ENCODE peak calls at places on chromosomes 7 and 10, in four cellular contexts. X, P, W and E are unnamed samples.

GRCh38 chr7:18792866-18793595 is 297.5 kb downstream of the HDAC9 start:
- DNase-seq in X (no peak), P (no peak), W (no peak), E (peak; percentile 52)

GRCh38 chr7:93890041-93890463 is 501 bp downstream of the TFPI2 start:
- DNase-seq in X (peak; percentile 14), P (peak; percentile 6), W (peak; percentile 50), E (peak; percentile 81)

GRCh38 chr7:2241580-2242540 is at the start of the genes MRM2 and NUDT1:
- DNase-seq in X (peak; percentile 84), P (peak; percentile 79), W (peak; percentile 91), E (peak; percentile 71)

GRCh38 chr7:69687739-69688431 is 89.6 kb downstream of the AUTS2 start:
- DNase-seq in X (no peak), P (no peak), W (no peak), E (no peak)

GRCh38 chr7:157493017-157493416 is 156.2 kb downstream of the DNAJB6 start:
- DNase-seq in X (no peak), P (peak; percentile 65), W (no peak), E (no peak)

GRCh38 chr7:4745971-4746919 is 29.2 kb upstream of the AP5Z1 start:
- DNase-seq in X (no peak), P (peak; percentile 40), W (no peak), E (peak; percentile 87)

GRCh38 chr7:3912291-3912690 is 611.2 kb downstream of the SDK1 start:
- DNase-seq in X (no peak), P (no peak), W (no peak), E (no peak)

GRCh38 chr7:33446551-33446950 is 317.2 kb downstream of the BBS9 start:
- DNase-seq in X (no peak), P (no peak), W (no peak), E (no peak)

GRCh38 chr10:49653530-49653929 is 25.9 kb upstream of the C10orf53 start:
- DNase-seq in X (no peak), P (no peak), W (no peak), E (no peak)

GRCh38 chr7:101120315-101120714 is 6.6 kb upstream of the SERPINE1 start:
- DNase-seq in X (no peak), P (no peak), W (no peak), E (no peak)

GRCh38 chr7:5704534-5704922 is 76.9 kb downstream of the RNF216 start:
- DNase-seq in X (peak; percentile 76), P (peak; percentile 80), W (peak; percentile 88), E (peak; percentile 93)

GRCh38 chr7:146960747-146961416 is 844.3 kb downstream of the CNTNAP2 start:
- DNase-seq in X (no peak), P (no peak), W (no peak), E (no peak)

GRCh38 chr10:71124921-71125748 is 87.2 kb upstream of the UNC5B start:
- DNase-seq in X (peak; percentile 27), P (no peak), W (no peak), E (no peak)

GRCh38 chr7:65379318-65379717 is 5.7 kb downstream of the ZNF92 start:
- DNase-seq in X (no peak), P (no peak), W (no peak), E (peak; percentile 65)

GRCh38 chr7:43164757-43165156 is 52.3 kb downstream of the HECW1 start:
- DNase-seq in X (no peak), P (no peak), W (no peak), E (peak; percentile 99)

GRCh38 chr10:78981257-78981969 is 87.4 kb upstream of the ZMIZ1 start:
- DNase-seq in X (no peak), P (no peak), W (no peak), E (no peak)

GRCh38 chr7:3042861-3043489 is 692 bp downstream of the CARD11 start:
- DNase-seq in X (no peak), P (no peak), W (no peak), E (no peak)

GRCh38 chr7:25860206-25860881 is 291.7 kb upstream of the NFE2L3 start:
- DNase-seq in X (no peak), P (no peak), W (no peak), E (peak; percentile 44)

GRCh38 chr10:129193148-129193547 is 273.9 kb upstream of the MGMT start:
- DNase-seq in X (no peak), P (no peak), W (no peak), E (no peak)

GRCh38 chr7:116330961-116331360 is 120.6 kb downstream of the TES start:
- DNase-seq in X (no peak), P (no peak), W (no peak), E (no peak)

GRCh38 chr10:29691564-29692064 is 56.8 kb upstream of the SVIL start:
- DNase-seq in X (peak; percentile 51), P (no peak), W (no peak), E (peak; percentile 62)

GRCh38 chr10:97589479-97589878 is at the start of gene C10orf62:
- DNase-seq in X (no peak), P (no peak), W (no peak), E (no peak)

GRCh38 chr10:119207367-119207668 is at the start of gene GRK5:
- DNase-seq in X (peak; percentile 97), P (peak; percentile 90), W (peak; percentile 95), E (peak; percentile 99)

GRCh38 chr7:44188480-44189225 is 586 bp downstream of the GCK start:
- DNase-seq in X (no peak), P (no peak), W (no peak), E (no peak)

GRCh38 chr7:29609162-29610030 is 45.8 kb downstream of the PRR15 start:
- DNase-seq in X (no peak), P (no peak), W (peak; percentile 36), E (peak; percentile 43)

GRCh38 chr7:135971366-135971725 is 5.8 kb downstream of the MTPN start:
- DNase-seq in X (no peak), P (no peak), W (no peak), E (no peak)

GRCh38 chr7:135966341-135967043 is 10.7 kb downstream of the MTPN start:
- DNase-seq in X (no peak), P (no peak), W (no peak), E (no peak)

GRCh38 chr7:135974667-135975066 is 2.5 kb downstream of the MTPN start:
- DNase-seq in X (no peak), P (no peak), W (no peak), E (no peak)

GRCh38 chr7:135970045-135970444 is 7.1 kb downstream of the MTPN start:
- DNase-seq in X (no peak), P (no peak), W (no peak), E (no peak)

GRCh38 chr7:135970682-135971365 is 6.3 kb downstream of the MTPN start:
- DNase-seq in X (no peak), P (no peak), W (no peak), E (no peak)
- H3K4me3 ChIP-seq in X (no peak overlapping the region), P (no peak overlapping the region), W (no peak overlapping the region), E (no peak overlapping the region)

GRCh38 chr10:5346881-5347280 is 17.9 kb upstream of the UCN3 start:
- DNase-seq in X (no peak), P (no peak), W (no peak), E (no peak)

GRCh38 chr10:5343979-5344378 is 20.8 kb upstream of the UCN3 start:
- DNase-seq in X (no peak), P (no peak), W (no peak), E (no peak)

GRCh38 chr10:5344746-5345145 is 20.0 kb upstream of the UCN3 start:
- DNase-seq in X (no peak), P (no peak), W (no peak), E (no peak)

GRCh38 chr10:5343561-5343960 is 21.2 kb upstream of the UCN3 start:
- DNase-seq in X (no peak), P (no peak), W (no peak), E (peak; percentile 13)

GRCh38 chr10:5343092-5343491 is 21.7 kb upstream of the UCN3 start:
- DNase-seq in X (no peak), P (no peak), W (no peak), E (no peak)
- TF ChIP-seq CTCF in X (no peak), P (no peak), W (no peak), E (no peak)

DNA sequence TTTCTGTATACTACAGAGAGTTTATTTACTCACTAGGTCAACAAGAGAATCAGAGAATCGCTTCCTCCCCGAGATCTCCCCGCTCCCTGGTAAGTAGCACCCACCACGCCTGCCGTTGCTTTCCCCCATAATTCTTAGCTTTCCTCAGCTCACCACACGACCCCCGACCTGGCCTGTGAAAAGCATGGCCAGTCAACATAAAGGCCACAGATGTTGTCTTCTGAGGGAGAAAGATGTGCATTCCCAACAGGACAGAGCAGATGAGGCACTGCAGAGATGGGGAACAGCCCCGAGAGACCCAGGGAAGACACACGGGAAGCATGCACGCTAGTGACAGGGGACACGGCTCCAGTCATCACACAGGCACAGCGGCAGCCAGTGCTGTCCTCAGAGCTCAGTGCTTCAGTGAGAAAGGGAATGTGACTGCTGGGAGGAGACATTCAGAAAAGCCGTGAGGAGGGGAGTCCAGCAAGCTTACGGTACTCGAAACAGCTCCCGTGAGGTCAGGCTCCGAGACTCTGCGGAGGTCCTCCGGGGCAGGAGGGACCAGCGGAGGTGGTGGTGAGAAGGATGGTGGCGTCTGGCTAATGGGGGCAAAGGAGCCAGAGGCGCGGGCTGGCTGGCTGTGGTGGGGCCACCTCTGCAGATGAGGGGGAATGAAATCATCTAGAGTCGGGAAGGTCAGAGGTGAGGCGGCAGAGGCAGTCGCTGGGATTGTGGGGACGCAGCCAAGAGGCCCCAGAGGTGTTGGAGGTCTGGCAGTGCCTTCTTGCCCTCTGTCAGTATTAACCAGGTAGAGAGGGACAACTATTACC is 123.4 kb upstream of the PDLIM1 start:
- DNase-seq in X (no peak), P (no peak), W (no peak), E (no peak)
- H3K4me3 ChIP-seq in X (peak overlapping the region; percentile 49), P (no peak overlapping the region), W (no peak overlapping the region), E (no peak overlapping the region)

GRCh38 chr7:35593896-35594295 is 101.0 kb downstream of the HERPUD2 start:
- DNase-seq in X (no peak), P (no peak), W (peak; percentile 13), E (no peak)
- TF ChIP-seq CTCF in X (no peak), P (no peak), W (no peak), E (peak; percentile 45)

GRCh38 chr7:155807805-155808550 is 4.3 kb downstream of the SHH start:
- DNase-seq in X (no peak), P (no peak), W (no peak), E (no peak)

GRCh38 chr7:155808551-155809331 is 3.5 kb downstream of the SHH start:
- DNase-seq in X (no peak), P (no peak), W (peak; percentile 32), E (no peak)

GRCh38 chr7:155810607-155811559 is 1.4 kb downstream of the SHH start:
- DNase-seq in X (no peak), P (no peak), W (no peak), E (no peak)

GRCh38 chr7:155809947-155810606 is 2.2 kb downstream of the SHH start:
- DNase-seq in X (no peak), P (no peak), W (no peak), E (no peak)

DNA sequence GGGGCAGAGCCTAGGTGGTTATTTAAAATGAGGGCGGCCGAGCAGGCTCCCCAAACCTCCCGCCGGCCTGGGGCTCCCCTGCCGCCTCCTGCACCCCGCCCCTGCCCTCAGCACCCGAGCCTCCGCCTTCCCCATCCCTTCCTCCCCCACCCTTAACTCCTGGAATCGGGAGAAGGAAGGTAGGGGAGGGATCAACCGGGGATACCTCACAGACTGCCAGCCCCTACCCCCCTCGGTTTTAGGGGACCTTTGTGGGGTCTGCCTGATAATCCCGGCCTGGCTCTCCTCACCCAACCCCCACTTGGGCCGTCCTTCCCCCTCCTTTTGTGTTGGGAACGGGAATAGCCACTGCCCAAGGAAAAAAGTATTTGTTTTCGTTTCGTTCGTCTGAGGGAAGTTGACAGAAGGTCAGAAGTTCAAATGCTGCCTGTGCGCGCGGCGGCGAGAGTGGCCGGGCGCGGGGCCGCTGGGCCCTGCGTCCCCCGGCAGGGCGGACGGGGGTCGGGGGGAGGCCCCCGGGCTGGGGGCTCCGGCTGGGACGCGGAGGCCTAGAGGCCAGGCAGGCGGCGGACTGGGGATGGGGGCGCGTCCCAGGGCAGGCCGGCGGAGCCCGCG is 2.8 kb downstream of the SHH start:
- DNase-seq in X (no peak), P (no peak), W (no peak), E (no peak)
- H3K4me3 ChIP-seq in X (peak overlapping the region; percentile 41), P (peak overlapping the region; percentile 17), W (peak overlapping the region; percentile 3), E (peak overlapping the region; percentile 23)

GRCh38 chr7:48139461-48139860 is 31.8 kb upstream of the ABCA13 start:
- DNase-seq in X (no peak), P (no peak), W (peak; percentile 17), E (peak; percentile 68)
- TF ChIP-seq CTCF in X (no peak), P (no peak), W (peak; percentile 6), E (peak; percentile 67)